ENCODE peak calls at places on chromosomes 6 and 20, in five cellular contexts. One of them, this sample, is unnamed.

GRCh38 chr6:144219056-144219685 is 66.0 kb upstream of the UTRN start:
- DNase-seq in body of pancreas: no peak
- DNase-seq in tibial artery: no peak
- DNase-seq in left ventricle myocardium inferior: no peak
- DNase-seq in heart right ventricle: no peak
- DNase-seq in this sample: peak; percentile 67

GRCh38 chr6:20814494-20814893 is 280.2 kb downstream of the CDKAL1 start:
- DNase-seq in body of pancreas: no peak
- DNase-seq in tibial artery: no peak
- DNase-seq in left ventricle myocardium inferior: no peak
- DNase-seq in heart right ventricle: no peak
- DNase-seq in this sample: peak; percentile 41

GRCh38 chr6:17212541-17213371 is 68.4 kb upstream of the RBM24 start:
- DNase-seq in body of pancreas: no peak
- DNase-seq in tibial artery: no peak
- DNase-seq in left ventricle myocardium inferior: peak; percentile 25
- DNase-seq in heart right ventricle: peak; percentile 28
- DNase-seq in this sample: no peak

GRCh38 chr20:51046021-51046985 is 23.4 kb upstream of the KCNG1 start:
- DNase-seq in body of pancreas: no peak
- DNase-seq in tibial artery: no peak
- DNase-seq in left ventricle myocardium inferior: no peak
- DNase-seq in heart right ventricle: no peak
- DNase-seq in this sample: no peak

GRCh38 chr6:1940381-1940780 is 305.0 kb downstream of the GMDS start:
- DNase-seq in body of pancreas: no peak
- DNase-seq in tibial artery: no peak
- DNase-seq in left ventricle myocardium inferior: no peak
- DNase-seq in heart right ventricle: no peak
- DNase-seq in this sample: no peak

GRCh38 chr6:138590796-138591709 is 91.8 kb upstream of the NHSL1 start:
- DNase-seq in body of pancreas: peak; percentile 78
- DNase-seq in tibial artery: no peak
- DNase-seq in left ventricle myocardium inferior: no peak
- DNase-seq in heart right ventricle: no peak
- DNase-seq in this sample: peak; percentile 66

GRCh38 chr20:17381701-17382100 is 149.5 kb downstream of the BFSP1 start:
- DNase-seq in body of pancreas: peak; percentile 24
- DNase-seq in tibial artery: no peak
- DNase-seq in left ventricle myocardium inferior: no peak
- DNase-seq in heart right ventricle: no peak
- DNase-seq in this sample: peak; percentile 23

GRCh38 chr6:155782739-155783459 is 327.3 kb upstream of the NOX3 start:
- DNase-seq in body of pancreas: no peak
- DNase-seq in tibial artery: no peak
- DNase-seq in left ventricle myocardium inferior: no peak
- DNase-seq in heart right ventricle: no peak
- DNase-seq in this sample: no peak

GRCh38 chr6:70112686-70113570 is 190.0 kb downstream of the COL9A1 start:
- DNase-seq in body of pancreas: peak; percentile 72
- DNase-seq in tibial artery: no peak
- DNase-seq in left ventricle myocardium inferior: no peak
- DNase-seq in heart right ventricle: no peak
- DNase-seq in this sample: no peak

GRCh38 chr6:108710560-108710959 is 137.7 kb upstream of the ARMC2 start:
- DNase-seq in body of pancreas: no peak
- DNase-seq in tibial artery: no peak
- DNase-seq in left ventricle myocardium inferior: no peak
- DNase-seq in heart right ventricle: no peak
- DNase-seq in this sample: no peak

GRCh38 chr20:58713801-58714339 is 21.3 kb downstream of the NPEPL1 start:
- DNase-seq in body of pancreas: no peak
- DNase-seq in tibial artery: peak; percentile 60
- DNase-seq in left ventricle myocardium inferior: peak; percentile 7
- DNase-seq in heart right ventricle: no peak
- DNase-seq in this sample: no peak

GRCh38 chr6:257031-257725 is 35.1 kb upstream of the DUSP22 start:
- DNase-seq in body of pancreas: no peak
- DNase-seq in tibial artery: no peak
- DNase-seq in left ventricle myocardium inferior: no peak
- DNase-seq in heart right ventricle: no peak
- DNase-seq in this sample: peak; percentile 87

GRCh38 chr6:113104546-113105325 is 752.4 kb upstream of the MARCKS start:
- DNase-seq in body of pancreas: no peak
- DNase-seq in tibial artery: no peak
- DNase-seq in left ventricle myocardium inferior: no peak
- DNase-seq in heart right ventricle: no peak
- DNase-seq in this sample: no peak

GRCh38 chr6:15474196-15474595 is 188.6 kb downstream of the DTNBP1 start:
- DNase-seq in body of pancreas: no peak
- DNase-seq in tibial artery: no peak
- DNase-seq in left ventricle myocardium inferior: no peak
- DNase-seq in heart right ventricle: no peak
- DNase-seq in this sample: peak; percentile 84

GRCh38 chr6:118982256-118982911 is 47.4 kb upstream of the MCM9 start:
- DNase-seq in body of pancreas: no peak
- DNase-seq in tibial artery: no peak
- DNase-seq in left ventricle myocardium inferior: no peak
- DNase-seq in heart right ventricle: no peak
- DNase-seq in this sample: no peak

GRCh38 chr6:118980063-118980462 is 45.1 kb upstream of the MCM9 start:
- DNase-seq in body of pancreas: peak; percentile 16
- DNase-seq in tibial artery: no peak
- DNase-seq in left ventricle myocardium inferior: no peak
- DNase-seq in heart right ventricle: no peak
- DNase-seq in this sample: peak; percentile 36

GRCh38 chr6:118986312-118986711 is 51.4 kb upstream of the MCM9 start:
- DNase-seq in body of pancreas: no peak
- DNase-seq in tibial artery: no peak
- DNase-seq in left ventricle myocardium inferior: no peak
- DNase-seq in heart right ventricle: no peak
- DNase-seq in this sample: no peak

GRCh38 chr6:118985123-118985830 is 50.3 kb upstream of the MCM9 start:
- DNase-seq in body of pancreas: no peak
- DNase-seq in tibial artery: no peak
- DNase-seq in left ventricle myocardium inferior: no peak
- DNase-seq in heart right ventricle: no peak
- DNase-seq in this sample: no peak

GRCh38 chr6:118984342-118984741 is 49.4 kb upstream of the MCM9 start:
- DNase-seq in body of pancreas: no peak
- DNase-seq in tibial artery: no peak
- DNase-seq in left ventricle myocardium inferior: no peak
- DNase-seq in heart right ventricle: no peak
- DNase-seq in this sample: no peak
- H3K4me3 ChIP-seq in body of pancreas: no peak overlapping the region
- H3K4me3 ChIP-seq in tibial artery: no peak overlapping the region
- H3K4me3 ChIP-seq in left ventricle myocardium inferior: no peak overlapping the region
- H3K4me3 ChIP-seq in heart right ventricle: no peak overlapping the region
- H3K4me3 ChIP-seq in this sample: no peak overlapping the region

GRCh38 chr20:761418-762381 is 6.6 kb downstream of the SLC52A3 start:
- DNase-seq in body of pancreas: no peak
- DNase-seq in tibial artery: peak; percentile 58
- DNase-seq in left ventricle myocardium inferior: no peak
- DNase-seq in heart right ventricle: no peak
- DNase-seq in this sample: no peak

GRCh38 chr20:768426-768978 is at the start of gene SLC52A3:
- DNase-seq in body of pancreas: peak; percentile 79
- DNase-seq in tibial artery: no peak
- DNase-seq in left ventricle myocardium inferior: peak; percentile 33
- DNase-seq in heart right ventricle: peak; percentile 30
- DNase-seq in this sample: peak; percentile 66

GRCh38 chr20:766906-767305 is 1.4 kb downstream of the SLC52A3 start:
- DNase-seq in body of pancreas: no peak
- DNase-seq in tibial artery: no peak
- DNase-seq in left ventricle myocardium inferior: no peak
- DNase-seq in heart right ventricle: no peak
- DNase-seq in this sample: no peak

GRCh38 chr20:760751-761417 is 7.4 kb downstream of the SLC52A3 start:
- DNase-seq in body of pancreas: peak; percentile 9
- DNase-seq in tibial artery: no peak
- DNase-seq in left ventricle myocardium inferior: no peak
- DNase-seq in heart right ventricle: peak; percentile 21
- DNase-seq in this sample: peak; percentile 21

DNA sequence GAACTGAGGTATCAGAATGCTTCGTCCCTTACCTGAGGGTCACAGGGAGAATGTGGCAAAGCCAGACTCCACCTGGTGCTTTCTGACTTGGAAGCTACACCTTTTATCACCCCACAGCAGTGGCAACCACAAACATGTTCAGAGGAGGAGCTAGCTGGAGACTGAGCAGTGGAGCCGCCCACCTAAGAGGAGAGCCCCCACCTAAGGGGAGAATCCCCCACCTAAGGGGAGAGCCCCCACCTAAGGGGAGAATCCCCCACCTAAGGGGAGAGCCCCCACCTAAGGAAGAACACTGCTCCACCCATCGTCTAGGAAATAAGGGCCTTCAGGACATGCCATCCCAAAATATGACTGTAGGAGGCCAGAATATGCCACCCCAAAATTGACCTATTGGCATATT is 4.0 kb downstream of the SLC52A3 start:
- DNase-seq in body of pancreas: no peak
- DNase-seq in tibial artery: no peak
- DNase-seq in left ventricle myocardium inferior: no peak
- DNase-seq in heart right ventricle: no peak
- DNase-seq in this sample: no peak
- TF ChIP-seq CTCF in body of pancreas: no peak
- TF ChIP-seq CTCF in tibial artery: no peak
- TF ChIP-seq CTCF in left ventricle myocardium inferior: no peak
- TF ChIP-seq CTCF in heart right ventricle: no peak
- TF ChIP-seq CTCF in this sample: no peak

GRCh38 chr6:24855389-24856245 is 56.9 kb upstream of the ARMH2 start:
- DNase-seq in body of pancreas: peak; percentile 78
- DNase-seq in tibial artery: no peak
- DNase-seq in left ventricle myocardium inferior: peak; percentile 19
- DNase-seq in heart right ventricle: peak; percentile 21
- DNase-seq in this sample: peak; percentile 64
- H3K36me3 ChIP-seq in body of pancreas: no peaks in the 10 kb centered on the region
- H3K36me3 ChIP-seq in tibial artery: no peaks in the 10 kb centered on the region
- H3K36me3 ChIP-seq in left ventricle myocardium inferior: no peaks in the 10 kb centered on the region
- H3K36me3 ChIP-seq in heart right ventricle: peaks cover 4% of the 10 kb centered on the region
- H3K36me3 ChIP-seq in this sample: no peaks in the 10 kb centered on the region

DNA sequence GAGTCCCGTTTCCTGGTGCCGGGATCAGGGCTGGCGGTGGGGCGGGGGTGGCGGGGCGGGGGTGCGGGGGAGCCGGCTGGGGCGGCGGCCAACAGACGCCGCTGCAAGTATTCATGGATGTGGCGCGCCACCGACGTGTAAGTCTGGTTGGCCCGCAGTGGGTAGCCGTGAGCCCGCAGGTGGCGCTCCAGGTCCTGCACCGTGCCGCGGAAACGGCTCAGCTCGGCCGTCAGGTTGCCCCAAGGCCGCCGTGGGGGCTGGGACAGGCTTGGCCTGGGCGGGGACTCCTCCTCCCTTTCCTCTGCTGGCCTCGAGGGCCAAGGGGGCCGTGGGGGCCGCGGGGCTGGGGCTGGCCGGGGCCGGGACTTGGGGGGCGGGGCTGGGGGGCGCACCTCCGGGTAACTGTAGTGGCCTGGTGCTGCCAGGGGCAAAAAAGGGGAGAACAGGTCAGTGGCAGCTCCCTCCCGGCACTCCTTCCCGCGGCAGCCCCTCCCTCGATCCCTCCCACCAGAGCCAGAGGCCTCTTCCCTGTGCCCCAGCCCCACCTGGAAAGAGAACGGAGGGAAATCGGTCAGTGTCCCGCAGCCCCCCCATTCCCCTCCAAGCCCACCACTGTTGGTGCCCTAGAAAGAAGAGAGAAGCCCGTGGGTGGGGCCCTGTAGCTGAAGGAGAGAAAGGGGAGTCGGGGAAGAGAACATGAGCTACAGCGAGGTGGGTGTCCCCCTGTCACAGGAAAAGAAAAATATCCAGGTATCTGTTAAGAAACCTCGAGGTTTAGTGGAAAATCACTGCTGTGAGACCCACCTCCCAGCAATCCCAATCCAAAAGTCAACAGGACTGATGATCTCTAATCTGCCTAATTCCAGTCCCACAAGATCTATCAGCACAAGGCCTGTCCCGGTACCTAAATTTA is 21.3 kb downstream of the TNXB start:
- DNase-seq in body of pancreas: peak; percentile 86
- DNase-seq in tibial artery: peak; percentile 95
- DNase-seq in left ventricle myocardium inferior: peak; percentile 85
- DNase-seq in heart right ventricle: peak; percentile 88
- DNase-seq in this sample: peak; percentile 55
- H3K4me3 ChIP-seq in body of pancreas: no peak overlapping the region
- H3K4me3 ChIP-seq in tibial artery: peak overlapping the region; percentile 38
- H3K4me3 ChIP-seq in left ventricle myocardium inferior: peak overlapping the region; percentile 52
- H3K4me3 ChIP-seq in heart right ventricle: peak overlapping the region; percentile 33
- H3K4me3 ChIP-seq in this sample: no peak overlapping the region

GRCh38 chr6:90508753-90509152 is 78.1 kb downstream of the MAP3K7 start:
- DNase-seq in body of pancreas: no peak
- DNase-seq in tibial artery: no peak
- DNase-seq in left ventricle myocardium inferior: no peak
- DNase-seq in heart right ventricle: no peak
- DNase-seq in this sample: no peak
- TF ChIP-seq CTCF in body of pancreas: no peak
- TF ChIP-seq CTCF in tibial artery: no peak
- TF ChIP-seq CTCF in left ventricle myocardium inferior: no peak
- TF ChIP-seq CTCF in heart right ventricle: no peak
- TF ChIP-seq CTCF in this sample: no peak

GRCh38 chr6:157727629-157728182 is 95.3 kb upstream of the SNX9 start:
- DNase-seq in body of pancreas: no peak
- DNase-seq in tibial artery: no peak
- DNase-seq in left ventricle myocardium inferior: no peak
- DNase-seq in heart right ventricle: no peak
- DNase-seq in this sample: no peak
- H3K36me3 ChIP-seq in body of pancreas: no peaks in the 10 kb centered on the region
- H3K36me3 ChIP-seq in tibial artery: no peaks in the 10 kb centered on the region
- H3K36me3 ChIP-seq in left ventricle myocardium inferior: no peaks in the 10 kb centered on the region
- H3K36me3 ChIP-seq in heart right ventricle: no peaks in the 10 kb centered on the region
- H3K36me3 ChIP-seq in this sample: no peaks in the 10 kb centered on the region

This sample was measured in bronchial epithelial cell.